ENCODE peak calls at places on chromosome 7, in eight cellular contexts. One of them, this sample, is unnamed.

GRCh38 chr7:155422599-155423336 is 35.2 kb upstream of the EN2 start:
- DNase-seq in GM23338: no peak
- DNase-seq in SK-N-SH: no peak
- DNase-seq in fibroblast of lung: no peak
- DNase-seq in mammary epithelial cell: no peak
- DNase-seq in keratinocyte: no peak
- DNase-seq in astrocyte: no peak
- DNase-seq in IMR-90: no peak
- DNase-seq in this sample: no peak

GRCh38 chr7:139687206-139687954 is 90.4 kb downstream of the HIPK2 start:
- DNase-seq in GM23338: no peak
- DNase-seq in SK-N-SH: no peak
- DNase-seq in fibroblast of lung: peak; percentile 37
- DNase-seq in mammary epithelial cell: peak; percentile 6
- DNase-seq in keratinocyte: no peak
- DNase-seq in astrocyte: no peak
- DNase-seq in IMR-90: no peak
- DNase-seq in this sample: no peak

GRCh38 chr7:73367006-73367405 is 39.0 kb downstream of the FKBP6 start:
- DNase-seq in GM23338: no peak
- DNase-seq in SK-N-SH: no peak
- DNase-seq in fibroblast of lung: no peak
- DNase-seq in mammary epithelial cell: no peak
- DNase-seq in keratinocyte: no peak
- DNase-seq in astrocyte: no peak
- DNase-seq in IMR-90: no peak
- DNase-seq in this sample: no peak

GRCh38 chr7:156029460-156030007 is 217.3 kb upstream of the SHH start:
- DNase-seq in GM23338: no peak
- DNase-seq in SK-N-SH: no peak
- DNase-seq in fibroblast of lung: no peak
- DNase-seq in mammary epithelial cell: no peak
- DNase-seq in keratinocyte: no peak
- DNase-seq in astrocyte: no peak
- DNase-seq in IMR-90: no peak
- DNase-seq in this sample: no peak

GRCh38 chr7:28937593-28937992 is 20.5 kb downstream of the TRIL start:
- DNase-seq in GM23338: no peak
- DNase-seq in SK-N-SH: no peak
- DNase-seq in fibroblast of lung: no peak
- DNase-seq in mammary epithelial cell: no peak
- DNase-seq in keratinocyte: no peak
- DNase-seq in astrocyte: no peak
- DNase-seq in IMR-90: no peak
- DNase-seq in this sample: no peak

GRCh38 chr7:71131256-71131752 is 640 bp upstream of the GALNT17 start:
- DNase-seq in GM23338: peak; percentile 81
- DNase-seq in SK-N-SH: peak; percentile 69
- DNase-seq in fibroblast of lung: peak; percentile 44
- DNase-seq in mammary epithelial cell: peak; percentile 2
- DNase-seq in keratinocyte: no peak
- DNase-seq in astrocyte: peak; percentile 36
- DNase-seq in IMR-90: no peak
- DNase-seq in this sample: peak; percentile 79

GRCh38 chr7:42002654-42003053 is 234.4 kb downstream of the GLI3 start:
- DNase-seq in GM23338: no peak
- DNase-seq in SK-N-SH: no peak
- DNase-seq in fibroblast of lung: peak; percentile 38
- DNase-seq in mammary epithelial cell: no peak
- DNase-seq in keratinocyte: no peak
- DNase-seq in astrocyte: no peak
- DNase-seq in IMR-90: no peak
- DNase-seq in this sample: no peak

GRCh38 chr7:54904130-54904529 is 114.7 kb upstream of the EGFR start:
- DNase-seq in GM23338: no peak
- DNase-seq in SK-N-SH: no peak
- DNase-seq in fibroblast of lung: peak; percentile 80
- DNase-seq in mammary epithelial cell: no peak
- DNase-seq in keratinocyte: no peak
- DNase-seq in astrocyte: peak; percentile 74
- DNase-seq in IMR-90: peak; percentile 97
- DNase-seq in this sample: no peak

GRCh38 chr7:25594728-25595127 is 366.4 kb upstream of the NPVF start:
- DNase-seq in GM23338: no peak
- DNase-seq in SK-N-SH: no peak
- DNase-seq in fibroblast of lung: no peak
- DNase-seq in mammary epithelial cell: no peak
- DNase-seq in keratinocyte: no peak
- DNase-seq in astrocyte: no peak
- DNase-seq in IMR-90: no peak
- DNase-seq in this sample: no peak

GRCh38 chr7:20157456-20157855 is 59.7 kb downstream of the MACC1 start:
- DNase-seq in GM23338: no peak
- DNase-seq in SK-N-SH: no peak
- DNase-seq in fibroblast of lung: no peak
- DNase-seq in mammary epithelial cell: peak; percentile 79
- DNase-seq in keratinocyte: peak; percentile 13
- DNase-seq in astrocyte: no peak
- DNase-seq in IMR-90: no peak
- DNase-seq in this sample: no peak

GRCh38 chr7:105188201-105188600 is 174.2 kb downstream of the KMT2E start:
- DNase-seq in GM23338: no peak
- DNase-seq in SK-N-SH: no peak
- DNase-seq in fibroblast of lung: peak; percentile 35
- DNase-seq in mammary epithelial cell: no peak
- DNase-seq in keratinocyte: no peak
- DNase-seq in astrocyte: peak; percentile 18
- DNase-seq in IMR-90: peak; percentile 25
- DNase-seq in this sample: no peak

GRCh38 chr7:32516551-32517082 is 21.3 kb downstream of the AVL9 start:
- DNase-seq in GM23338: no peak
- DNase-seq in SK-N-SH: no peak
- DNase-seq in fibroblast of lung: peak; percentile 69
- DNase-seq in mammary epithelial cell: no peak
- DNase-seq in keratinocyte: no peak
- DNase-seq in astrocyte: peak; percentile 52
- DNase-seq in IMR-90: no peak
- DNase-seq in this sample: peak; percentile 22

GRCh38 chr7:99709838-99710541 is 25.0 kb downstream of the CYP3A7 start:
- DNase-seq in GM23338: no peak
- DNase-seq in SK-N-SH: no peak
- DNase-seq in fibroblast of lung: no peak
- DNase-seq in mammary epithelial cell: peak; percentile 40
- DNase-seq in keratinocyte: no peak
- DNase-seq in astrocyte: no peak
- DNase-seq in IMR-90: no peak
- DNase-seq in this sample: no peak

GRCh38 chr7:66974986-66975590 is 20.3 kb downstream of the SBDS start:
- DNase-seq in GM23338: peak; percentile 48
- DNase-seq in SK-N-SH: no peak
- DNase-seq in fibroblast of lung: no peak
- DNase-seq in mammary epithelial cell: peak; percentile 4
- DNase-seq in keratinocyte: no peak
- DNase-seq in astrocyte: no peak
- DNase-seq in IMR-90: no peak
- DNase-seq in this sample: no peak

GRCh38 chr7:83579740-83580139 is 69.2 kb downstream of the SEMA3E start:
- DNase-seq in GM23338: no peak
- DNase-seq in SK-N-SH: no peak
- DNase-seq in fibroblast of lung: peak; percentile 63
- DNase-seq in mammary epithelial cell: peak; percentile 12
- DNase-seq in keratinocyte: no peak
- DNase-seq in astrocyte: peak; percentile 52
- DNase-seq in IMR-90: peak; percentile 17
- DNase-seq in this sample: no peak

GRCh38 chr7:16465469-16466086 is at the start of gene SOSTDC1:
- DNase-seq in GM23338: peak; percentile 62
- DNase-seq in SK-N-SH: peak; percentile 27
- DNase-seq in fibroblast of lung: peak; percentile 24
- DNase-seq in mammary epithelial cell: peak; percentile 63
- DNase-seq in keratinocyte: no peak
- DNase-seq in astrocyte: peak; percentile 24
- DNase-seq in IMR-90: no peak
- DNase-seq in this sample: peak; percentile 61

GRCh38 chr7:121872831-121873764 is at the start of gene PTPRZ1:
- DNase-seq in GM23338: peak; percentile 89
- DNase-seq in SK-N-SH: peak; percentile 68
- DNase-seq in fibroblast of lung: peak; percentile 34
- DNase-seq in mammary epithelial cell: peak; percentile 42
- DNase-seq in keratinocyte: no peak
- DNase-seq in astrocyte: peak; percentile 20
- DNase-seq in IMR-90: peak; percentile 2
- DNase-seq in this sample: peak; percentile 69

GRCh38 chr7:89607797-89608196 is 546.5 kb upstream of the STEAP1 start:
- DNase-seq in GM23338: no peak
- DNase-seq in SK-N-SH: no peak
- DNase-seq in fibroblast of lung: no peak
- DNase-seq in mammary epithelial cell: no peak
- DNase-seq in keratinocyte: no peak
- DNase-seq in astrocyte: no peak
- DNase-seq in IMR-90: no peak
- DNase-seq in this sample: no peak

GRCh38 chr7:112503361-112504023 is 22.7 kb downstream of the LSMEM1 start:
- DNase-seq in GM23338: no peak
- DNase-seq in SK-N-SH: no peak
- DNase-seq in fibroblast of lung: no peak
- DNase-seq in mammary epithelial cell: no peak
- DNase-seq in keratinocyte: no peak
- DNase-seq in astrocyte: no peak
- DNase-seq in IMR-90: no peak
- DNase-seq in this sample: no peak

GRCh38 chr7:105268056-105268455 is 120.7 kb downstream of the SRPK2 start:
- DNase-seq in GM23338: no peak
- DNase-seq in SK-N-SH: peak; percentile 26
- DNase-seq in fibroblast of lung: peak; percentile 90
- DNase-seq in mammary epithelial cell: peak; percentile 84
- DNase-seq in keratinocyte: peak; percentile 76
- DNase-seq in astrocyte: peak; percentile 83
- DNase-seq in IMR-90: peak; percentile 87
- DNase-seq in this sample: peak; percentile 21

GRCh38 chr7:38723327-38723726 is 92.2 kb upstream of the AMPH start:
- DNase-seq in GM23338: no peak
- DNase-seq in SK-N-SH: no peak
- DNase-seq in fibroblast of lung: no peak
- DNase-seq in mammary epithelial cell: no peak
- DNase-seq in keratinocyte: no peak
- DNase-seq in astrocyte: no peak
- DNase-seq in IMR-90: no peak
- DNase-seq in this sample: no peak

GRCh38 chr7:90568213-90568612 is 27.9 kb upstream of the CDK14 start:
- DNase-seq in GM23338: no peak
- DNase-seq in SK-N-SH: no peak
- DNase-seq in fibroblast of lung: peak; percentile 52
- DNase-seq in mammary epithelial cell: no peak
- DNase-seq in keratinocyte: no peak
- DNase-seq in astrocyte: peak; percentile 48
- DNase-seq in IMR-90: peak; percentile 51
- DNase-seq in this sample: no peak

GRCh38 chr7:139121-139520 is 53.2 kb upstream of the FAM20C start:
- DNase-seq in GM23338: peak; percentile 54
- DNase-seq in SK-N-SH: no peak
- DNase-seq in fibroblast of lung: no peak
- DNase-seq in mammary epithelial cell: no peak
- DNase-seq in keratinocyte: no peak
- DNase-seq in astrocyte: no peak
- DNase-seq in IMR-90: no peak
- DNase-seq in this sample: no peak

DNA sequence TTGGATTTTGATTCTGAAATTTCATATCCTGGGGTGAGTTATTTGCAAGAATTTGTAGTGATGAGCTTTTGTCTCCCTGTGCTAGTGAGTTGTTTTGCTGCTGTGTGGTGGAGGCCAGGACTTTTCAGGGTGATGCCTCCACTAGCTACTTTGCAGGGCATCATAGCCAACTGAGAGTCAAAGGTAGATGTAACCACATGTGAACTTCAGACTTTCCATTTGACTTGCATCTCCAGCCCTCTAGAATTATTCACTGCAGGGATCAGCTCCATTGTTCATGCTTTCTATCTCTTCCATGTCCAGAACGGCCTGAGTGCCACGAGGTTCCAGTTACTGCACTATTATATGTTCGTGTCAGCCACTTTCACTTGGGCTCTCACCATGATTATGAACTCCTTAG is 534.3 kb downstream of the GRM8 start:
- DNase-seq in GM23338: no peak
- DNase-seq in SK-N-SH: no peak
- DNase-seq in fibroblast of lung: no peak
- DNase-seq in mammary epithelial cell: no peak
- DNase-seq in keratinocyte: no peak
- DNase-seq in astrocyte: no peak
- DNase-seq in IMR-90: no peak
- DNase-seq in this sample: no peak
- H2AFZ ChIP-seq in GM23338: no peak overlapping the region
- H2AFZ ChIP-seq in SK-N-SH: no peak overlapping the region
- H2AFZ ChIP-seq in fibroblast of lung: no peak overlapping the region
- H2AFZ ChIP-seq in mammary epithelial cell: no peak overlapping the region
- H2AFZ ChIP-seq in keratinocyte: no peak overlapping the region
- H2AFZ ChIP-seq in astrocyte: no peak overlapping the region
- H2AFZ ChIP-seq in IMR-90: no peak overlapping the region
- H2AFZ ChIP-seq in this sample: no peak overlapping the region

DNA sequence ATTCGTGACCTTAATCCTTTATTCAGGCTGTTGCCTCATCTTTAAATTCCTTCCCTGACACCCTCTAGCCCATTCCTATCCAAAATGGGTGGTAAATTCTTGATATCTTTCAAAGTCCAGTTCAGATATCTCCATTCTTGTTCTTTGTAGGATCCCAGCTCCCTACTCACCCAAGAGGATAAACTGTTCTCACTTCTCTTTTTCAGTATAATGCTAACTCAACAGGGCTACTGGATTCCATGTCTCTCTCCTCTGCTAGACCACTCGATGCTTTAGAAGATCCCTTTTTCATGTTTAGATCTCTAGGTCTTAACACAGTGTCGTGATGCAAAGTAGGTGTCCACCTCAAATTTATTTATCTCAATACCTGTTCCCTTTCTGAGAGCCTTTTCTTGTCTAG is 231.4 kb upstream of the AOAH start:
- DNase-seq in GM23338: no peak
- DNase-seq in SK-N-SH: no peak
- DNase-seq in fibroblast of lung: no peak
- DNase-seq in mammary epithelial cell: no peak
- DNase-seq in keratinocyte: no peak
- DNase-seq in astrocyte: no peak
- DNase-seq in IMR-90: no peak
- DNase-seq in this sample: no peak
- H3K4me2 ChIP-seq in GM23338: no peak overlapping the region
- H3K4me2 ChIP-seq in SK-N-SH: no peak overlapping the region
- H3K4me2 ChIP-seq in fibroblast of lung: no peak overlapping the region
- H3K4me2 ChIP-seq in mammary epithelial cell: no peak overlapping the region
- H3K4me2 ChIP-seq in keratinocyte: no peak overlapping the region
- H3K4me2 ChIP-seq in astrocyte: no peak overlapping the region
- H3K4me2 ChIP-seq in IMR-90: no peak overlapping the region
- H3K4me2 ChIP-seq in this sample: no peak overlapping the region

GRCh38 chr7:158847451-158847866 is 8.9 kb upstream of the DYNC2I1 start:
- DNase-seq in GM23338: no peak
- DNase-seq in SK-N-SH: no peak
- DNase-seq in fibroblast of lung: no peak
- DNase-seq in mammary epithelial cell: no peak
- DNase-seq in keratinocyte: no peak
- DNase-seq in astrocyte: no peak
- DNase-seq in IMR-90: no peak
- DNase-seq in this sample: no peak
- H3K4me3 ChIP-seq in GM23338: no peak overlapping the region
- H3K4me3 ChIP-seq in SK-N-SH: no peak overlapping the region
- H3K4me3 ChIP-seq in fibroblast of lung: no peak overlapping the region
- H3K4me3 ChIP-seq in mammary epithelial cell: no peak overlapping the region
- H3K4me3 ChIP-seq in keratinocyte: no peak overlapping the region
- H3K4me3 ChIP-seq in astrocyte: no peak overlapping the region
- H3K4me3 ChIP-seq in IMR-90: no peak overlapping the region
- H3K4me3 ChIP-seq in this sample: no peak overlapping the region

GRCh38 chr7:80439894-80440811 is 71.7 kb downstream of the GNAT3 start:
- DNase-seq in GM23338: no peak
- DNase-seq in SK-N-SH: peak; percentile 59
- DNase-seq in fibroblast of lung: peak; percentile 63
- DNase-seq in mammary epithelial cell: peak; percentile 52
- DNase-seq in keratinocyte: no peak
- DNase-seq in astrocyte: peak; percentile 57
- DNase-seq in IMR-90: peak; percentile 69
- DNase-seq in this sample: no peak
- H2AFZ ChIP-seq in GM23338: peak overlapping the region; percentile 28
- H2AFZ ChIP-seq in SK-N-SH: peak overlapping the region; percentile 1
- H2AFZ ChIP-seq in fibroblast of lung: no peak overlapping the region
- H2AFZ ChIP-seq in mammary epithelial cell: peak overlapping the region; percentile 4
- H2AFZ ChIP-seq in keratinocyte: no peak overlapping the region
- H2AFZ ChIP-seq in astrocyte: no peak overlapping the region
- H2AFZ ChIP-seq in IMR-90: no peak overlapping the region
- H2AFZ ChIP-seq in this sample: no peak overlapping the region

This sample was measured in hepatocyte.